ENCODE peak calls at places on chromosomes 1 and 21, in six cellular contexts. One of them, this sample, is unnamed.

GRCh38 chr1:21139601-21140000 is 37.1 kb downstream of the EIF4G3 start:
- DNase-seq in AG08396: no peak
- DNase-seq in tibial nerve: no peak
- DNase-seq in right cardiac atrium: peak
- DNase-seq in activated naive CD8-positive, alpha-beta T cell treated with anti-CD3 and anti-CD28 coated beads for 36 hours: no peak
- DNase-seq in occipital lobe: no peak
- DNase-seq in this sample: peak

GRCh38 chr1:54993140-54993539 is 5.6 kb upstream of the BSND start:
- DNase-seq in activated naive CD8-positive, alpha-beta T cell treated with anti-CD3 and anti-CD28 coated beads for 36 hours: no peak
- DNase-seq in tibial nerve: no peak
- DNase-seq in right cardiac atrium: no peak
- DNase-seq in occipital lobe: no peak
- DNase-seq in AG08396: no peak
- DNase-seq in this sample: no peak

GRCh38 chr21:34166468-34166867 is 93.1 kb downstream of the MRPS6 start:
- DNase-seq in activated naive CD8-positive, alpha-beta T cell treated with anti-CD3 and anti-CD28 coated beads for 36 hours: peak
- DNase-seq in right cardiac atrium: no peak
- DNase-seq in occipital lobe: no peak
- DNase-seq in AG08396: no peak
- DNase-seq in tibial nerve: no peak
- DNase-seq in this sample: no peak

GRCh38 chr21:40047993-40048730 is 180.9 kb downstream of the PCP4 start:
- DNase-seq in right cardiac atrium: no peak
- DNase-seq in occipital lobe: no peak
- DNase-seq in tibial nerve: no peak
- DNase-seq in activated naive CD8-positive, alpha-beta T cell treated with anti-CD3 and anti-CD28 coated beads for 36 hours: no peak
- DNase-seq in AG08396: no peak
- DNase-seq in this sample: no peak

GRCh38 chr1:160748877-160749269 is 9.8 kb downstream of the SLAMF7 start:
- DNase-seq in right cardiac atrium: no peak
- DNase-seq in activated naive CD8-positive, alpha-beta T cell treated with anti-CD3 and anti-CD28 coated beads for 36 hours: no peak
- DNase-seq in tibial nerve: no peak
- DNase-seq in occipital lobe: no peak
- DNase-seq in AG08396: no peak
- DNase-seq in this sample: no peak

GRCh38 chr1:44390277-44390676 is 14.8 kb upstream of the RNF220 start:
- DNase-seq in AG08396: peak
- DNase-seq in occipital lobe: no peak
- DNase-seq in tibial nerve: no peak
- DNase-seq in activated naive CD8-positive, alpha-beta T cell treated with anti-CD3 and anti-CD28 coated beads for 36 hours: no peak
- DNase-seq in right cardiac atrium: no peak
- DNase-seq in this sample: no peak

GRCh38 chr1:36656838-36657237 is 174.1 kb upstream of the CSF3R start:
- DNase-seq in tibial nerve: no peak
- DNase-seq in AG08396: no peak
- DNase-seq in occipital lobe: no peak
- DNase-seq in right cardiac atrium: no peak
- DNase-seq in activated naive CD8-positive, alpha-beta T cell treated with anti-CD3 and anti-CD28 coated beads for 36 hours: no peak
- DNase-seq in this sample: no peak

GRCh38 chr1:53590581-53591515 is 131.6 kb downstream of the DMRTB1 start:
- DNase-seq in activated naive CD8-positive, alpha-beta T cell treated with anti-CD3 and anti-CD28 coated beads for 36 hours: no peak
- DNase-seq in occipital lobe: no peak
- DNase-seq in tibial nerve: no peak
- DNase-seq in AG08396: no peak
- DNase-seq in right cardiac atrium: no peak
- DNase-seq in this sample: no peak

GRCh38 chr1:90190523-90190922 is 195.6 kb downstream of the ZNF326 start:
- DNase-seq in tibial nerve: no peak
- DNase-seq in AG08396: no peak
- DNase-seq in activated naive CD8-positive, alpha-beta T cell treated with anti-CD3 and anti-CD28 coated beads for 36 hours: no peak
- DNase-seq in right cardiac atrium: no peak
- DNase-seq in occipital lobe: no peak
- DNase-seq in this sample: no peak

GRCh38 chr21:45607021-45607921 is 36.3 kb upstream of the PCBP3 start:
- DNase-seq in occipital lobe: no peak
- DNase-seq in right cardiac atrium: no peak
- DNase-seq in activated naive CD8-positive, alpha-beta T cell treated with anti-CD3 and anti-CD28 coated beads for 36 hours: no peak
- DNase-seq in AG08396: no peak
- DNase-seq in tibial nerve: no peak
- DNase-seq in this sample: no peak